ENCODE peak calls at places on chromosome 19, in eight cellular contexts. Y is activated naive CD4-positive, alpha-beta T cell treated with anti-CD3 and anti-CD28 coated beads for 36 hours; O is CD4-positive, CD25-positive, alpha-beta regulatory T cell; K is RWPE1; F is NCI-H1417; I is stimulated activated CD4-positive, alpha-beta T cell treated with anti-CD3 and anti-CD28 coated beads, Interleukin-15, amount 100 ng/mL, for 1 hour; Q is posterior vena cava; D is RCC 7860. B is an unnamed sample.

GRCh38 chr19:508204-509150 is 1.2 kb downstream of the TPGS1 start:
- DNase-seq in Y (no peak), O (no peak), K (no peak), F (no peak), I (no peak), Q (no peak), D (no peak), B (no peak)

GRCh38 chr19:6216996-6217751 is 62.6 kb downstream of the MLLT1 start:
- DNase-seq in Y (no peak), O (no peak), K (no peak), F (peak), I (no peak), Q (no peak), D (no peak), B (no peak)

GRCh38 chr19:51417107-51417806 is at the start of gene SIGLEC10:
- DNase-seq in Y (peak), O (no peak), K (no peak), F (no peak), I (no peak), Q (peak), D (no peak), B (no peak)

GRCh38 chr19:4375164-4375619 is 25.2 kb downstream of the SH3GL1 start:
- DNase-seq in Y (no peak), O (no peak), K (peak), F (no peak), I (no peak), Q (peak), D (peak), B (no peak)

GRCh38 chr19:3336351-3336679 is 30.1 kb upstream of the NFIC start:
- DNase-seq in Y (no peak), O (no peak), K (no peak), F (no peak), I (no peak), Q (no peak), D (no peak), B (no peak)

GRCh38 chr19:38172001-38172400 is 52.0 kb downstream of the DPF1 start:
- DNase-seq in Y (no peak), O (no peak), K (no peak), F (no peak), I (no peak), Q (no peak), D (no peak), B (no peak)

GRCh38 chr19:16457195-16457953 is 14.4 kb downstream of the EPS15L1 start:
- DNase-seq in Y (peak), O (no peak), K (no peak), F (no peak), I (no peak), Q (peak), D (peak), B (no peak)

GRCh38 chr19:44574201-44574950 is 39.0 kb upstream of the IGSF23 start:
- DNase-seq in Y (no peak), O (no peak), K (no peak), F (no peak), I (no peak), Q (no peak), D (no peak), B (no peak)

GRCh38 chr19:48539503-48540096 is 12.4 kb upstream of the SULT2B1 start:
- DNase-seq in Y (no peak), O (no peak), K (no peak), F (peak), I (no peak), Q (no peak), D (peak), B (no peak)

GRCh38 chr19:5138606-5139594 is 170.0 kb downstream of the KDM4B start:
- DNase-seq in Y (peak), O (peak), K (no peak), F (no peak), I (peak), Q (peak), D (no peak), B (no peak)

GRCh38 chr19:14031719-14032480 is at the start of gene IL27RA:
- DNase-seq in Y (peak), O (peak), K (peak), F (no peak), I (peak), Q (peak), D (no peak), B (no peak)

GRCh38 chr19:48645652-48646191 is at the start of gene CA11:
- DNase-seq in Y (peak), O (no peak), K (no peak), F (peak), I (no peak), Q (peak), D (no peak), B (no peak)

GRCh38 chr19:11849264-11849615 is 714 bp downstream of the ZNF439 start:
- DNase-seq in Y (peak), O (no peak), K (no peak), F (no peak), I (no peak), Q (no peak), D (no peak), B (no peak)

GRCh38 chr19:55777528-55777927 is 8.6 kb downstream of the RFPL4AL1 start:
- DNase-seq in Y (peak), O (no peak), K (no peak), F (peak), I (no peak), Q (no peak), D (no peak), B (no peak)

GRCh38 chr19:45323671-45324081 is 1.0 kb upstream of the CKM start:
- DNase-seq in Y (no peak), O (no peak), K (no peak), F (no peak), I (no peak), Q (no peak), D (no peak), B (no peak)

B was measured in GOT3.